ENCODE peak calls at places on chromosomes 7 and 10, in five cellular contexts. K, R, B, L and Z are unnamed samples.

GRCh38 chr10:32377458-32378370 is 30.8 kb upstream of the EPC1 start:
- DNase-seq in L (no peak), B (no peak), K (no peak), R (no peak), Z (peak)

GRCh38 chr7:79400221-79400620 is 53.2 kb downstream of the MAGI2 start:
- DNase-seq in K (no peak), L (no peak), R (no peak), B (no peak), Z (no peak)

GRCh38 chr10:106958591-106959328 is 205.7 kb downstream of the SORCS1 start:
- DNase-seq in R (no peak), B (no peak), K (no peak), L (no peak), Z (no peak)

GRCh38 chr10:2874963-2875362 is 192.4 kb upstream of the PFKP start:
- DNase-seq in K (no peak), B (no peak), L (no peak), R (no peak), Z (no peak)

GRCh38 chr10:14063531-14064317 is 267.0 kb downstream of the FRMD4A start:
- DNase-seq in K (no peak), B (no peak), L (no peak), R (no peak), Z (peak)

GRCh38 chr7:542935-543789 is 23.5 kb upstream of the PDGFA start:
- DNase-seq in L (no peak), B (no peak), K (no peak), R (peak), Z (peak)

GRCh38 chr10:109022417-109023049 is 900.8 kb downstream of the XPNPEP1 start:
- DNase-seq in R (no peak), B (no peak), K (no peak), L (no peak), Z (no peak)

GRCh38 chr7:37230221-37230620 is 218.4 kb downstream of the ELMO1 start:
- DNase-seq in K (no peak), B (no peak), L (no peak), R (no peak), Z (no peak)

GRCh38 chr10:111093741-111094380 is 17.0 kb downstream of the ADRA2A start:
- DNase-seq in K (no peak), R (no peak), B (no peak), L (no peak), Z (peak)

GRCh38 chr7:23020742-23021401 is 6.9 kb upstream of the HYCC1 start:
- DNase-seq in L (no peak), R (no peak), K (no peak), B (no peak), Z (peak)

GRCh38 chr10:114708084-114708483 is 50.0 kb upstream of the ABLIM1 start:
- DNase-seq in B (no peak), K (no peak), L (no peak), R (no peak), Z (no peak)

GRCh38 chr10:132634241-132634946 is 96.8 kb downstream of the INPP5A start:
- DNase-seq in L (no peak), K (no peak), R (no peak), B (no peak), Z (no peak)

GRCh38 chr10:57015595-57016303 is 654.7 kb upstream of the ZWINT start:
- DNase-seq in R (no peak), B (no peak), K (no peak), L (no peak), Z (no peak)

GRCh38 chr10:112953075-112953501 is 3.0 kb downstream of the TCF7L2 start:
- DNase-seq in L (no peak), R (no peak), B (no peak), K (no peak), Z (no peak)

GRCh38 chr10:3844626-3845025 is 59.6 kb upstream of the KLF6 start:
- DNase-seq in R (no peak), K (no peak), L (no peak), B (no peak), Z (no peak)

GRCh38 chr10:121595806-121596667 is 2.2 kb downstream of the FGFR2 start:
- DNase-seq in B (no peak), K (no peak), R (no peak), L (no peak), Z (no peak)

GRCh38 chr7:139494835-139495568 is 11.5 kb upstream of the KLRG2 start:
- DNase-seq in K (no peak), L (no peak), B (no peak), R (no peak), Z (no peak)

GRCh38 chr7:157224627-157225026 is 85.9 kb downstream of the UBE3C start:
- DNase-seq in R (no peak), K (no peak), L (no peak), B (no peak), Z (no peak)

GRCh38 chr10:50224330-50224952 is 26.9 kb downstream of the ASAH2 start:
- DNase-seq in R (peak), L (no peak), B (no peak), K (no peak), Z (peak)

GRCh38 chr7:108252177-108252576 is 122.0 kb upstream of the LAMB4 start:
- DNase-seq in B (no peak), R (no peak), L (no peak), K (no peak), Z (no peak)

GRCh38 chr10:91856637-91857036 is 52.6 kb downstream of the FGFBP3 start:
- DNase-seq in L (no peak), K (no peak), B (no peak), R (peak), Z (no peak)

GRCh38 chr7:141501451-141501850 is 49.8 kb upstream of the AGK start:
- DNase-seq in B (no peak), K (no peak), R (no peak), L (no peak), Z (no peak)

GRCh38 chr10:314381-314780 is 179.1 kb downstream of the ZMYND11 start:
- DNase-seq in L (no peak), K (no peak), B (no peak), R (no peak), Z (no peak)

GRCh38 chr10:30374353-30374752 is 25.3 kb upstream of the MTPAP start:
- DNase-seq in K (peak), R (no peak), L (no peak), B (no peak), Z (no peak)

GRCh38 chr7:108559253-108559652 is 10.3 kb downstream of the THAP5 start:
- DNase-seq in L (no peak), K (no peak), R (no peak), B (no peak), Z (no peak)

GRCh38 chr7:131897016-131897789 is 340.8 kb upstream of the PODXL start:
- DNase-seq in L (no peak), B (no peak), K (no peak), R (no peak), Z (no peak)

GRCh38 chr10:91885362-91886079 is 23.8 kb downstream of the FGFBP3 start:
- DNase-seq in B (no peak), K (no peak), L (no peak), R (no peak), Z (no peak)

GRCh38 chr10:109852004-109852717 is 71.2 kb downstream of the XPNPEP1 start:
- DNase-seq in B (peak), K (peak), L (peak), R (peak), Z (peak)

GRCh38 chr7:83005410-83005809 is 157.3 kb downstream of the PCLO start:
- DNase-seq in K (no peak), R (no peak), L (no peak), B (no peak), Z (no peak)

GRCh38 chr7:18494821-18495408 is 634 bp upstream of the HDAC9 start:
- DNase-seq in K (no peak), L (no peak), B (no peak), R (no peak), Z (no peak)

GRCh38 chr7:131250331-131250730 is 77.3 kb upstream of the MKLN1 start:
- DNase-seq in B (no peak), K (no peak), L (no peak), R (no peak), Z (no peak)

GRCh38 chr7:50690541-50691011 is 92.1 kb downstream of the GRB10 start:
- DNase-seq in K (no peak), R (no peak), B (no peak), L (no peak), Z (no peak)

GRCh38 chr7:28407643-28408042 is 4.7 kb upstream of the CREB5 start:
- DNase-seq in B (no peak), K (no peak), R (no peak), L (no peak), Z (peak)

GRCh38 chr7:129530881-129531391 is 28.6 kb downstream of the SMKR1 start:
- DNase-seq in L (no peak), R (peak), K (no peak), B (no peak), Z (peak)

GRCh38 chr10:119672291-119672690 is 21.1 kb downstream of the BAG3 start:
- DNase-seq in L (no peak), K (no peak), B (no peak), R (no peak), Z (no peak)

GRCh38 chr7:27911920-27912319 is 172.0 kb downstream of the TAX1BP1 start:
- DNase-seq in K (no peak), B (no peak), L (no peak), R (no peak), Z (no peak)

GRCh38 chr10:11742009-11742778 is at the start of gene ECHDC3:
- DNase-seq in R (no peak), B (peak), L (no peak), K (peak), Z (peak)

GRCh38 chr7:16702433-16702832 is 51.1 kb upstream of the TSPAN13 start:
- DNase-seq in L (no peak), B (no peak), R (no peak), K (no peak), Z (no peak)